ENCODE peak calls at places on chromosome 4, in seven cellular contexts. One of them, this sample, is unnamed.

GRCh38 chr4:151031831-151032605 is 16.9 kb upstream of the LRBA start:
- DNase-seq in GM06990: peak; percentile 43
- DNase-seq in heart left ventricle: no peak
- DNase-seq in astrocyte of the spinal cord: peak; percentile 47
- DNase-seq in nephron progenitor cell: no peak
- DNase-seq in choroid plexus epithelial cell: peak; percentile 42
- DNase-seq in BJ: no peak
- DNase-seq in this sample: no peak

GRCh38 chr4:156790866-156791265 is 180.7 kb downstream of the PDGFC start:
- DNase-seq in GM06990: no peak
- DNase-seq in heart left ventricle: no peak
- DNase-seq in astrocyte of the spinal cord: peak; percentile 85
- DNase-seq in nephron progenitor cell: peak; percentile 9
- DNase-seq in choroid plexus epithelial cell: peak; percentile 53
- DNase-seq in BJ: no peak
- DNase-seq in this sample: no peak

GRCh38 chr4:3476341-3476747 is 13.2 kb downstream of the DOK7 start:
- DNase-seq in GM06990: no peak
- DNase-seq in heart left ventricle: peak; percentile 57
- DNase-seq in astrocyte of the spinal cord: no peak
- DNase-seq in nephron progenitor cell: no peak
- DNase-seq in choroid plexus epithelial cell: no peak
- DNase-seq in BJ: no peak
- DNase-seq in this sample: no peak

GRCh38 chr4:142913034-142913433 is 66.9 kb upstream of the INPP4B start:
- DNase-seq in GM06990: no peak
- DNase-seq in heart left ventricle: no peak
- DNase-seq in astrocyte of the spinal cord: no peak
- DNase-seq in nephron progenitor cell: no peak
- DNase-seq in choroid plexus epithelial cell: no peak
- DNase-seq in BJ: no peak
- DNase-seq in this sample: no peak

GRCh38 chr4:142369141-142369540 is 477.0 kb downstream of the INPP4B start:
- DNase-seq in GM06990: no peak
- DNase-seq in heart left ventricle: no peak
- DNase-seq in astrocyte of the spinal cord: no peak
- DNase-seq in nephron progenitor cell: no peak
- DNase-seq in choroid plexus epithelial cell: no peak
- DNase-seq in BJ: no peak
- DNase-seq in this sample: no peak

GRCh38 chr4:184265566-184266351 is 48.1 kb upstream of the ENPP6 start:
- DNase-seq in GM06990: peak; percentile 39
- DNase-seq in heart left ventricle: no peak
- DNase-seq in astrocyte of the spinal cord: peak; percentile 36
- DNase-seq in nephron progenitor cell: no peak
- DNase-seq in choroid plexus epithelial cell: peak; percentile 85
- DNase-seq in BJ: no peak
- DNase-seq in this sample: no peak

GRCh38 chr4:48858130-48858529 is 27.2 kb downstream of the OCIAD1 start:
- DNase-seq in GM06990: no peak
- DNase-seq in heart left ventricle: no peak
- DNase-seq in astrocyte of the spinal cord: no peak
- DNase-seq in nephron progenitor cell: no peak
- DNase-seq in choroid plexus epithelial cell: peak; percentile 75
- DNase-seq in BJ: no peak
- DNase-seq in this sample: no peak

GRCh38 chr4:138097912-138098600 is 144.1 kb downstream of the SLC7A11 start:
- DNase-seq in GM06990: no peak
- DNase-seq in heart left ventricle: no peak
- DNase-seq in astrocyte of the spinal cord: no peak
- DNase-seq in nephron progenitor cell: no peak
- DNase-seq in choroid plexus epithelial cell: no peak
- DNase-seq in BJ: no peak
- DNase-seq in this sample: no peak

GRCh38 chr4:61374612-61374920 is 174.4 kb downstream of the ADGRL3 start:
- DNase-seq in GM06990: no peak
- DNase-seq in heart left ventricle: no peak
- DNase-seq in astrocyte of the spinal cord: peak; percentile 69
- DNase-seq in nephron progenitor cell: no peak
- DNase-seq in choroid plexus epithelial cell: peak; percentile 74
- DNase-seq in BJ: no peak
- DNase-seq in this sample: no peak

GRCh38 chr4:34281826-34282225 is 1962.5 kb downstream of the ARAP2 start:
- DNase-seq in GM06990: no peak
- DNase-seq in heart left ventricle: no peak
- DNase-seq in astrocyte of the spinal cord: no peak
- DNase-seq in nephron progenitor cell: no peak
- DNase-seq in choroid plexus epithelial cell: no peak
- DNase-seq in BJ: no peak
- DNase-seq in this sample: no peak

GRCh38 chr4:122783301-122784215 is 43.1 kb upstream of the FGF2 start:
- DNase-seq in GM06990: no peak
- DNase-seq in heart left ventricle: peak; percentile 70
- DNase-seq in astrocyte of the spinal cord: peak; percentile 89
- DNase-seq in nephron progenitor cell: peak; percentile 14
- DNase-seq in choroid plexus epithelial cell: peak; percentile 88
- DNase-seq in BJ: peak; percentile 85
- DNase-seq in this sample: no peak

GRCh38 chr4:112765317-112765989 is 128.5 kb downstream of the LARP7 start:
- DNase-seq in GM06990: peak; percentile 6
- DNase-seq in heart left ventricle: no peak
- DNase-seq in astrocyte of the spinal cord: peak; percentile 12
- DNase-seq in nephron progenitor cell: peak; percentile 23
- DNase-seq in choroid plexus epithelial cell: peak; percentile 32
- DNase-seq in BJ: no peak
- DNase-seq in this sample: no peak

GRCh38 chr4:133969202-133969873 is 232.3 kb downstream of the PABPC4L start:
- DNase-seq in GM06990: no peak
- DNase-seq in heart left ventricle: no peak
- DNase-seq in astrocyte of the spinal cord: peak; percentile 68
- DNase-seq in nephron progenitor cell: no peak
- DNase-seq in choroid plexus epithelial cell: peak; percentile 75
- DNase-seq in BJ: no peak
- DNase-seq in this sample: no peak

GRCh38 chr4:20764353-20764752 is 64.1 kb downstream of the PACRGL start:
- DNase-seq in GM06990: no peak
- DNase-seq in heart left ventricle: no peak
- DNase-seq in astrocyte of the spinal cord: no peak
- DNase-seq in nephron progenitor cell: no peak
- DNase-seq in choroid plexus epithelial cell: peak; percentile 13
- DNase-seq in BJ: no peak
- DNase-seq in this sample: no peak

GRCh38 chr4:155948541-155948940 is 5.1 kb downstream of the CTSO start:
- DNase-seq in GM06990: no peak
- DNase-seq in heart left ventricle: no peak
- DNase-seq in astrocyte of the spinal cord: peak; percentile 66
- DNase-seq in nephron progenitor cell: no peak
- DNase-seq in choroid plexus epithelial cell: peak; percentile 72
- DNase-seq in BJ: no peak
- DNase-seq in this sample: no peak

GRCh38 chr4:110532901-110533589 is 57.1 kb downstream of the ENPEP start:
- DNase-seq in GM06990: no peak
- DNase-seq in heart left ventricle: no peak
- DNase-seq in astrocyte of the spinal cord: peak; percentile 59
- DNase-seq in nephron progenitor cell: no peak
- DNase-seq in choroid plexus epithelial cell: no peak
- DNase-seq in BJ: no peak
- DNase-seq in this sample: no peak

GRCh38 chr4:156378053-156378665 is 424.5 kb upstream of the CTSO start:
- DNase-seq in GM06990: no peak
- DNase-seq in heart left ventricle: no peak
- DNase-seq in astrocyte of the spinal cord: peak; percentile 27
- DNase-seq in nephron progenitor cell: no peak
- DNase-seq in choroid plexus epithelial cell: peak; percentile 73
- DNase-seq in BJ: no peak
- DNase-seq in this sample: peak; percentile 59

GRCh38 chr4:98447648-98448047 is 186.5 kb downstream of the RAP1GDS1 start:
- DNase-seq in GM06990: peak; percentile 29
- DNase-seq in heart left ventricle: no peak
- DNase-seq in astrocyte of the spinal cord: no peak
- DNase-seq in nephron progenitor cell: no peak
- DNase-seq in choroid plexus epithelial cell: peak; percentile 48
- DNase-seq in BJ: no peak
- DNase-seq in this sample: no peak

GRCh38 chr4:66693694-66694093 is 851.6 kb downstream of the CENPC start:
- DNase-seq in GM06990: no peak
- DNase-seq in heart left ventricle: no peak
- DNase-seq in astrocyte of the spinal cord: no peak
- DNase-seq in nephron progenitor cell: no peak
- DNase-seq in choroid plexus epithelial cell: peak; percentile 5
- DNase-seq in BJ: no peak
- DNase-seq in this sample: no peak

GRCh38 chr4:188387134-188387791 is 248.0 kb downstream of the TRIML1 start:
- DNase-seq in GM06990: no peak
- DNase-seq in heart left ventricle: no peak
- DNase-seq in astrocyte of the spinal cord: peak; percentile 16
- DNase-seq in nephron progenitor cell: no peak
- DNase-seq in choroid plexus epithelial cell: peak; percentile 13
- DNase-seq in BJ: no peak
- DNase-seq in this sample: no peak

GRCh38 chr4:153142700-153143438 is 61.4 kb upstream of the TRIM2 start:
- DNase-seq in GM06990: no peak
- DNase-seq in heart left ventricle: peak; percentile 71
- DNase-seq in astrocyte of the spinal cord: peak; percentile 82
- DNase-seq in nephron progenitor cell: peak; percentile 65
- DNase-seq in choroid plexus epithelial cell: peak; percentile 82
- DNase-seq in BJ: no peak
- DNase-seq in this sample: peak; percentile 78
- TF ChIP-seq CTCF in GM06990: peak; percentile 73
- TF ChIP-seq CTCF in heart left ventricle: peak; percentile 66
- TF ChIP-seq CTCF in astrocyte of the spinal cord: peak; percentile 86
- TF ChIP-seq CTCF in nephron progenitor cell: peak; percentile 86
- TF ChIP-seq CTCF in choroid plexus epithelial cell: peak; percentile 98
- TF ChIP-seq CTCF in BJ: peak; percentile 93
- TF ChIP-seq CTCF in this sample: peak; percentile 85

GRCh38 chr4:76426272-76426671 is 5.3 kb upstream of the CCDC158 start:
- DNase-seq in GM06990: no peak
- DNase-seq in heart left ventricle: no peak
- DNase-seq in astrocyte of the spinal cord: no peak
- DNase-seq in nephron progenitor cell: no peak
- DNase-seq in choroid plexus epithelial cell: no peak
- DNase-seq in BJ: no peak
- DNase-seq in this sample: no peak
- TF ChIP-seq CTCF in GM06990: no peak
- TF ChIP-seq CTCF in heart left ventricle: no peak
- TF ChIP-seq CTCF in astrocyte of the spinal cord: peak; percentile 23
- TF ChIP-seq CTCF in nephron progenitor cell: no peak
- TF ChIP-seq CTCF in choroid plexus epithelial cell: peak; percentile 21
- TF ChIP-seq CTCF in BJ: no peak
- TF ChIP-seq CTCF in this sample: peak; percentile 42

GRCh38 chr4:175731506-175731905 is 80.6 kb downstream of the GPM6A start:
- DNase-seq in GM06990: no peak
- DNase-seq in heart left ventricle: no peak
- DNase-seq in astrocyte of the spinal cord: no peak
- DNase-seq in nephron progenitor cell: no peak
- DNase-seq in choroid plexus epithelial cell: no peak
- DNase-seq in BJ: no peak
- DNase-seq in this sample: no peak
- TF ChIP-seq CTCF in GM06990: no peak
- TF ChIP-seq CTCF in heart left ventricle: no peak
- TF ChIP-seq CTCF in astrocyte of the spinal cord: no peak
- TF ChIP-seq CTCF in nephron progenitor cell: no peak
- TF ChIP-seq CTCF in choroid plexus epithelial cell: no peak
- TF ChIP-seq CTCF in BJ: no peak
- TF ChIP-seq CTCF in this sample: no peak

GRCh38 chr4:159368320-159368719 is 265.4 kb downstream of the RAPGEF2 start:
- DNase-seq in GM06990: no peak
- DNase-seq in heart left ventricle: no peak
- DNase-seq in astrocyte of the spinal cord: no peak
- DNase-seq in nephron progenitor cell: no peak
- DNase-seq in choroid plexus epithelial cell: no peak
- DNase-seq in BJ: no peak
- DNase-seq in this sample: no peak

GRCh38 chr4:159367421-159368105 is 264.7 kb downstream of the RAPGEF2 start:
- DNase-seq in GM06990: no peak
- DNase-seq in heart left ventricle: no peak
- DNase-seq in astrocyte of the spinal cord: no peak
- DNase-seq in nephron progenitor cell: no peak
- DNase-seq in choroid plexus epithelial cell: no peak
- DNase-seq in BJ: no peak
- DNase-seq in this sample: no peak

GRCh38 chr4:159369256-159369655 is 266.4 kb downstream of the RAPGEF2 start:
- DNase-seq in GM06990: no peak
- DNase-seq in heart left ventricle: no peak
- DNase-seq in astrocyte of the spinal cord: no peak
- DNase-seq in nephron progenitor cell: no peak
- DNase-seq in choroid plexus epithelial cell: no peak
- DNase-seq in BJ: no peak
- DNase-seq in this sample: no peak

GRCh38 chr4:159370316-159370715 is 267.4 kb downstream of the RAPGEF2 start:
- DNase-seq in GM06990: no peak
- DNase-seq in heart left ventricle: no peak
- DNase-seq in astrocyte of the spinal cord: no peak
- DNase-seq in nephron progenitor cell: no peak
- DNase-seq in choroid plexus epithelial cell: peak; percentile 26
- DNase-seq in BJ: no peak
- DNase-seq in this sample: no peak

DNA sequence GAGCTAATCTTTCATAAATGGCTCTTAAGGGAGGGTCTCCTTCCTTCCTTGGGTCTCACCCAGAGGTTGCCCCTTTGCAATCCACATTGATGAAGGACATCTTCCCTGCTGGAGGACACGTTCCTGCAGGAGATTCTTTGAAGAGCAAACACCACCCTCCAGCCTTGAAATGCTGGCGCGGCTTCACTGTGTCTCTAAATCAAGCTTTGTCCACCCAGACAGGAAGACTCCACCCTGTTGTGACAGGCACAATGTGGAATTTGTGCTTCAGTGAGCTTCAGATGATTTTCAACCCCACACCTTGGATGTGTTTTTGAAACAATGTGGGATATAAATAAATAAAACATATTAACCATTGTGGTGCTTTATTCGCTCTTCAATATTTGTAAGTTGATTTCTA is 264.1 kb downstream of the RAPGEF2 start:
- DNase-seq in GM06990: no peak
- DNase-seq in heart left ventricle: no peak
- DNase-seq in astrocyte of the spinal cord: no peak
- DNase-seq in nephron progenitor cell: no peak
- DNase-seq in choroid plexus epithelial cell: no peak
- DNase-seq in BJ: no peak
- DNase-seq in this sample: no peak
- TF ChIP-seq CTCF in GM06990: no peak
- TF ChIP-seq CTCF in heart left ventricle: no peak
- TF ChIP-seq CTCF in astrocyte of the spinal cord: no peak
- TF ChIP-seq CTCF in nephron progenitor cell: no peak
- TF ChIP-seq CTCF in choroid plexus epithelial cell: no peak
- TF ChIP-seq CTCF in BJ: no peak
- TF ChIP-seq CTCF in this sample: no peak

GRCh38 chr4:11624370-11624769 is 195.7 kb upstream of the HS3ST1 start:
- DNase-seq in GM06990: no peak
- DNase-seq in heart left ventricle: no peak
- DNase-seq in astrocyte of the spinal cord: no peak
- DNase-seq in nephron progenitor cell: no peak
- DNase-seq in choroid plexus epithelial cell: no peak
- DNase-seq in BJ: no peak
- DNase-seq in this sample: no peak
- TF ChIP-seq CTCF in GM06990: no peak
- TF ChIP-seq CTCF in heart left ventricle: no peak
- TF ChIP-seq CTCF in astrocyte of the spinal cord: no peak
- TF ChIP-seq CTCF in nephron progenitor cell: no peak
- TF ChIP-seq CTCF in choroid plexus epithelial cell: no peak
- TF ChIP-seq CTCF in BJ: no peak
- TF ChIP-seq CTCF in this sample: no peak

GRCh38 chr4:93897559-93897958 is 69.0 kb downstream of the ATOH1 start:
- DNase-seq in GM06990: no peak
- DNase-seq in heart left ventricle: no peak
- DNase-seq in astrocyte of the spinal cord: peak; percentile 7
- DNase-seq in nephron progenitor cell: no peak
- DNase-seq in choroid plexus epithelial cell: peak; percentile 11
- DNase-seq in BJ: no peak
- DNase-seq in this sample: no peak
- TF ChIP-seq CTCF in GM06990: peak; percentile 29
- TF ChIP-seq CTCF in heart left ventricle: peak; percentile 11
- TF ChIP-seq CTCF in astrocyte of the spinal cord: peak; percentile 17
- TF ChIP-seq CTCF in nephron progenitor cell: no peak
- TF ChIP-seq CTCF in choroid plexus epithelial cell: no peak
- TF ChIP-seq CTCF in BJ: peak; percentile 14
- TF ChIP-seq CTCF in this sample: peak; percentile 28

This sample was measured in WERI-Rb-1.